ENCODE peak calls at places on chromosomes 6 and 20, in eight cellular contexts. R, Z, G, S, D, J, F and T are unnamed samples.
A peak's percentile ranks its signal among the peaks of the same experiment; 100 is the strongest.

GRCh38 chr6:87645080-87645479 is 55.1 kb downstream of the ORC3 start:
- DNase-seq in R (no peak), Z (no peak), G (no peak), S (no peak), D (no peak), J (no peak), F (no peak), T (no peak)

GRCh38 chr6:7166410-7167293 is 58.9 kb downstream of the RREB1 start:
- DNase-seq in R (no peak), Z (no peak), G (no peak), S (no peak), D (peak; percentile 65), J (no peak), F (no peak), T (peak; percentile 87)

GRCh38 chr20:38751360-38751976 is 3.2 kb downstream of the ACTR5 start:
- DNase-seq in R (no peak), Z (no peak), G (no peak), S (no peak), D (no peak), J (no peak), F (peak; percentile 49), T (no peak)

GRCh38 chr20:17621229-17621968 is 51.5 kb downstream of the DSTN start:
- DNase-seq in R (no peak), Z (peak; percentile 20), G (no peak), S (no peak), D (peak; percentile 39), J (no peak), F (no peak), T (no peak)

GRCh38 chr6:28944412-28945006 is 20.7 kb upstream of the TRIM27 start:
- DNase-seq in R (no peak), Z (peak; percentile 70), G (peak; percentile 46), S (peak; percentile 33), D (no peak), J (peak; percentile 82), F (no peak), T (no peak)

GRCh38 chr6:22754111-22754510 is 184.7 kb downstream of the HDGFL1 start:
- DNase-seq in R (no peak), Z (no peak), G (no peak), S (no peak), D (no peak), J (no peak), F (no peak), T (no peak)

GRCh38 chr6:56550307-56550706 is 92.4 kb downstream of the DST start:
- DNase-seq in R (no peak), Z (no peak), G (no peak), S (no peak), D (no peak), J (no peak), F (no peak), T (no peak)

GRCh38 chr6:157659536-157660271 is 163.3 kb upstream of the SNX9 start:
- DNase-seq in R (no peak), Z (no peak), G (no peak), S (no peak), D (no peak), J (no peak), F (no peak), T (no peak)

GRCh38 chr6:140427842-140428241 is 1053.4 kb upstream of the CITED2 start:
- DNase-seq in R (no peak), Z (no peak), G (no peak), S (no peak), D (no peak), J (no peak), F (no peak), T (no peak)

GRCh38 chr6:64737418-64737817 is 969.6 kb downstream of the EYS start:
- DNase-seq in R (no peak), Z (no peak), G (no peak), S (no peak), D (no peak), J (no peak), F (no peak), T (no peak)
- TF ChIP-seq CTCF in R (no peak), Z (no peak), G (no peak), S (no peak), D (no peak), J (no peak), F (no peak), T (no peak)

GRCh38 chr20:25314497-25315417 is 66.9 kb downstream of the PYGB start:
- DNase-seq in R (no peak), Z (no peak), G (no peak), S (no peak), D (peak; percentile 33), J (no peak), F (no peak), T (no peak)
- TF ChIP-seq CTCF in R (no peak), Z (peak; percentile 39), G (no peak), S (no peak), D (no peak), J (no peak), F (no peak), T (no peak)

DNA sequence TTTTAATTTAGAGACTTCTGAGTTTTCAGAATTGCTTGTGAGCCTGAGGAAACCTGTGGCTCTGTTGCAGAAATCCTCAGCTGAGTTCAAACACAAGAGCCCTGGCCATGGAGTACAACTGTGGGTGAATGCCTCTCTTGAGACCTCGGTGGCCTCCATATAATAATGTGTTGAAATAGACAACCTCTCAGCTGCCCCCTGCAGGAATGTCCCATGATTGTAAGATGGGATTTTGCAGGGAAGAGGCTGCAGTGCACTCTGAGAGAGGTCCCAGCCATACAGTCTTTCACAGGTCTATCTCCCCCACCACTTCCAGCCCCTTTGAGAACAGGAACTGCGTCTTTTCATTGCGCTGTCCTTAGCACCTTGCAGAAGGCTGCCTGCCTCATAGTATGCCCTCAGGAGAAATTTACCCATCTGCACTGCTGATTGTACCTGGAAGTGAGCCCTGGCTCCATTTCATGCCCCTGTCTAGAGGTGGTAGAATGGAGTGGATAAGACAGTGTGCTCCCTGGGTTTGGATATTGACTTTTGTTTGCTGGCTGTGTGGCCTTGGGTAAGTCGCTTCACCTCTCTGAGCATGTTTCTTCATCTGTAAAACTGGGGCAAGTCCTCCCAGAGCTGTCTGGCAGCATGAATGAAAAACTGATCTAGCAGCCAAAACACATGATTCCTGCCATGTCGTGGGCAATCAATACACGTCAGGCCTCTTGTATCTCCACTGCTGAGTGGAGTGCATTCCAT is 16.8 kb upstream of the CDH22 start:
- DNase-seq in R (no peak), Z (peak; percentile 56), G (no peak), S (no peak), D (no peak), J (no peak), F (no peak), T (no peak)
- TF ChIP-seq CTCF in R (no peak), Z (peak; percentile 63), G (no peak), S (no peak), D (no peak), J (peak; percentile 31), F (peak; percentile 12), T (peak; percentile 41)

DNA sequence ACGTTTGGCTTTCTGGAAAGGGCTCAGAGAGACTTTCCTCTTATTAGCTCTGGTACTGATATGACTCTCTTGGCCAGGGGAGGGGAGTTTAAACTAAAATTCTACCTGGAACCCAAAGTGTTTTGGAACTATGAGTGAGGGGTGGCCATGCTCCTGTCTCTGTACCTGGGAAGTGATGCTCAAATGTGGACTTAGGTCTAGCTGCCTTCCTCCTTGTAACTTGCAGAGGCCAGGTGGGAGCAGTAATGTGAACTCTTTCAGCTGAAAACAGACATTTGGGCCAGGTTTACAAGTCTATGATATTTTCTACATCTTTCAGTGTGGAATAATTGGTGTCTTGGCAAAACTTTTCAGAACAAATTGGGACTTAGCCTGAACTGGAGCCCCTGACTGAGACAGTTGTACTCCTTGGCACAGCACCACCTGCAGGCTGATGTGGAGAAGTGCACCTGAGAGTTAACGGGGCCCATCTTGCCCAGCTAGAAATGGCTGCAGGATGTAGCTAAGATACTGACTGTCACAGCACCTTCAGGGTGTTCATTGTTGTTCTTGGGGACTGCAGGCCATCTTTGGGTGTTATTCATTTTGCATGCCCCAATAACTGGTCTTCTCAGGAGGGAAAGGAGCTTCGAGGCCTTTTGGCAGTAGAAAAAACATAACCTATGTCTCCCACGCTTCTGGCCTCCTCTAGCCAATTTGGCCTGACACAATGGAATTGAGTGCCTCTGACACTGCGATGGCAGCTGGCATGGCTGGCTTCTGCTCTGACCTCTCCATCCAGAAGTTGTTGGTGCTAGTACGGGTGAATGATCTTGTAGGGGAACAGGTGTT is 37.1 kb downstream of the CD109 start:
- DNase-seq in R (no peak), Z (peak; percentile 71), G (peak; percentile 73), S (peak; percentile 36), D (peak; percentile 51), J (peak; percentile 86), F (peak; percentile 67), T (peak; percentile 73)
- TF ChIP-seq CTCF in R (peak; percentile 76), Z (peak; percentile 92), G (peak; percentile 89), S (peak; percentile 77), D (peak; percentile 89), J (peak; percentile 96), F (peak; percentile 89), T (peak; percentile 93)

GRCh38 chr20:57048027-57048869 is 218.2 kb downstream of the BMP7 start:
- DNase-seq in R (no peak), Z (peak; percentile 76), G (no peak), S (no peak), D (no peak), J (peak; percentile 79), F (peak; percentile 66), T (peak; percentile 17)
- TF ChIP-seq CTCF in R (peak; percentile 27), Z (peak; percentile 86), G (peak; percentile 9), S (no peak), D (peak; percentile 49), J (peak; percentile 89), F (peak; percentile 70), T (peak; percentile 71)

GRCh38 chr6:43520097-43520496 is 3.2 kb downstream of the POLR1C start:
- DNase-seq in R (no peak), Z (no peak), G (no peak), S (no peak), D (no peak), J (no peak), F (no peak), T (no peak)

GRCh38 chr6:43521836-43522235 is 4.9 kb downstream of the POLR1C start:
- DNase-seq in R (no peak), Z (no peak), G (no peak), S (no peak), D (no peak), J (no peak), F (no peak), T (no peak)

GRCh38 chr6:43523282-43523681 is 6.4 kb downstream of the POLR1C start:
- DNase-seq in R (no peak), Z (no peak), G (no peak), S (no peak), D (no peak), J (no peak), F (no peak), T (no peak)

GRCh38 chr6:43522547-43523263 is 5.8 kb downstream of the POLR1C start:
- DNase-seq in R (no peak), Z (no peak), G (no peak), S (no peak), D (no peak), J (no peak), F (no peak), T (no peak)

DNA sequence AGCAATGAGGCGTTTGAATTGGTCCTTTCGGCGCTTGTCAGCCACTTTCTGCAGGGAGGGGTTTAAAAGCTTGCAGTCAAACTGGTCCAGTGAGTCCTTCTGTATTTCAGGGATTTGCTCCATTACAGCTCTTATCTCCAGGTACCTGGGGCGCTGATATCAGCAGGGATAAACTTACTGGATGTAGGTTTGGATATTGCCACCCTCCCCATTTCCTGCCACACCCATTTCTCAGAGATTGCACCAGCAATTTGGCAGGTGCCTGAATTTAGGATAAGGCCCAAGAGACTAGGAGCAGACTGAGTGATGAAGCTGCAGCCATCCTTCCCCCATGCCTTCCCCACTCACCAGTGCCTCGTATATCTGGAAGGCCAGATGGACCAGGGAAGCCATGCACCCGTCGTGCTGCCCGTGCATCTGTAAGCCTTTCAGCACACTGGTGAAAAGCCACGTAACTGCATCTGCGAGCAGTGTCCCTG is 7.6 kb downstream of the POLR1C start:
- DNase-seq in R (no peak), Z (no peak), G (no peak), S (no peak), D (no peak), J (no peak), F (no peak), T (no peak)
- TF ChIP-seq CTCF in R (no peak), Z (no peak), G (no peak), S (no peak), D (no peak), J (no peak), F (no peak), T (no peak)